ENCODE peak calls at places on chromosome 11, in nine cellular contexts. Q is sigmoid colon, P is right lobe of liver, N is A673, Z is adrenal gland, K is cardiac muscle cell, M is upper lobe of left lung, O is IMR-90, B is pancreas. C is an unnamed sample. For H3K27me3, the result is how much of the 10 kb centered on the place peaks cover.

GRCh38 chr11:86931965-86932332 is 23.2 kb downstream of the FZD4 start:
- DNase-seq in Z (peak), Q (no peak), B (no peak), M (no peak), K (no peak), P (no peak), O (peak), N (peak), C (no peak)

GRCh38 chr11:113689711-113690618 is 16.1 kb downstream of the TMPRSS5 start:
- DNase-seq in P (no peak), B (no peak), Z (no peak), O (no peak), Q (no peak), M (peak), N (no peak), K (no peak), C (no peak)

GRCh38 chr11:115132829-115133228 is 371.4 kb downstream of the CADM1 start:
- DNase-seq in K (no peak), B (no peak), P (no peak), O (no peak), M (no peak), N (peak), Z (peak), Q (no peak), C (no peak)

GRCh38 chr11:74846770-74847169 is 98.1 kb downstream of the RNF169 start:
- DNase-seq in K (no peak), B (no peak), Z (no peak), P (no peak), M (no peak), Q (no peak), O (no peak), N (no peak), C (no peak)

GRCh38 chr11:124829986-124830385 is 29.8 kb upstream of the MSANTD2 start:
- DNase-seq in B (no peak), Q (no peak), M (no peak), P (no peak), O (peak), N (no peak), Z (no peak), K (no peak), C (no peak)

GRCh38 chr11:130213143-130213978 is 53.8 kb downstream of the ST14 start:
- DNase-seq in M (peak), N (peak), P (peak), K (peak), B (peak), O (peak), Q (peak), Z (peak), C (no peak)

GRCh38 chr11:116130122-116130521 is 625.9 kb upstream of the CADM1 start:
- DNase-seq in Z (no peak), K (no peak), Q (no peak), P (no peak), B (no peak), N (no peak), O (no peak), M (no peak), C (no peak)

GRCh38 chr11:61701298-61701993 is 21.3 kb downstream of the DAGLA start:
- DNase-seq in B (no peak), K (peak), Z (no peak), M (no peak), P (no peak), Q (no peak), O (peak), N (peak), C (no peak)

GRCh38 chr11:65003282-65003681 is 6.5 kb upstream of the BATF2 start:
- DNase-seq in Z (no peak), P (no peak), K (peak), O (peak), N (no peak), B (no peak), Q (no peak), M (no peak), C (no peak)

GRCh38 chr11:128502736-128503135 is 84.6 kb downstream of the ETS1 start:
- DNase-seq in Z (no peak), M (no peak), B (no peak), K (no peak), O (peak), Q (no peak), P (no peak), N (no peak), C (no peak)

GRCh38 chr11:69242583-69242940 is 51.4 kb upstream of the MYEOV start:
- DNase-seq in Z (no peak), O (no peak), M (no peak), N (no peak), Q (peak), P (no peak), K (no peak), B (no peak), C (no peak)

GRCh38 chr11:123822022-123822421 is 15.9 kb upstream of the OR6M1 start:
- DNase-seq in Q (no peak), B (no peak), N (no peak), M (no peak), O (no peak), Z (no peak), K (no peak), P (no peak), C (no peak)

GRCh38 chr11:27248430-27249207 is 114.4 kb downstream of the CCDC34 start:
- DNase-seq in K (no peak), Q (no peak), P (no peak), M (no peak), Z (no peak), B (no peak), N (no peak), O (no peak), C (no peak)

GRCh38 chr11:58788355-58789023 is 56.0 kb downstream of the GLYATL2 start:
- DNase-seq in B (peak), K (peak), M (no peak), N (peak), P (peak), Z (peak), O (peak), Q (no peak), C (no peak)

GRCh38 chr11:86608251-86608799 is 64.1 kb downstream of the ME3 start:
- DNase-seq in Q (peak), B (peak), P (peak), M (no peak), N (peak), O (peak), K (peak), Z (peak), C (no peak)

GRCh38 chr11:61745796-61746653 is 6.4 kb upstream of the MYRF start:
- DNase-seq in K (no peak), N (no peak), Z (no peak), O (no peak), Q (no peak), M (peak), B (peak), P (no peak), C (no peak)

GRCh38 chr11:118436639-118437045 is 350 bp downstream of the KMT2A start:
- DNase-seq in N (no peak), K (peak), Q (peak), Z (peak), B (peak), O (peak), M (no peak), P (peak), C (no peak)

GRCh38 chr11:83033972-83034672 is 37.6 kb downstream of the RAB30 start:
- DNase-seq in Z (peak), M (no peak), K (peak), N (peak), Q (peak), P (no peak), B (no peak), O (peak), C (no peak)

GRCh38 chr11:19959210-19959609 is 201.1 kb downstream of the DBX1 start:
- DNase-seq in Z (no peak), N (no peak), Q (no peak), P (no peak), O (no peak), M (no peak), K (no peak), B (no peak), C (no peak)

GRCh38 chr11:19957301-19957985 is 202.8 kb downstream of the DBX1 start:
- DNase-seq in N (no peak), B (no peak), Q (no peak), P (no peak), M (no peak), Z (no peak), O (no peak), K (peak), C (no peak)

GRCh38 chr11:19961225-19961624 is 199.1 kb downstream of the DBX1 start:
- DNase-seq in Z (no peak), N (no peak), B (no peak), M (no peak), K (no peak), Q (no peak), P (no peak), O (no peak), C (no peak)

GRCh38 chr11:19958218-19958617 is 202.1 kb downstream of the DBX1 start:
- DNase-seq in M (no peak), B (no peak), Z (no peak), N (no peak), K (no peak), P (no peak), Q (no peak), O (no peak), C (no peak)

GRCh38 chr11:19959697-19960096 is 200.6 kb downstream of the DBX1 start:
- DNase-seq in P (no peak), O (no peak), N (no peak), Q (no peak), M (no peak), B (no peak), K (no peak), Z (no peak), C (no peak)
- H3K27me3 ChIP-seq in P (under half), O (under half), N (under half), Q (under half), M (under half), B (under half), K (under half), Z (under half), C (under half)

GRCh38 chr11:66410191-66410590 is 10.6 kb upstream of the NPAS4 start:
- DNase-seq in K (no peak), N (no peak), M (no peak), B (no peak), Q (no peak), O (no peak), P (no peak), Z (no peak), C (no peak)
- H3K27me3 ChIP-seq in K (under half), N (under half), M (under half), B (under half), Q (under half), O (under half), P (under half), Z (under half), C (under half)

GRCh38 chr11:2143652-2144548 is 4.7 kb upstream of the IGF2 start:
- DNase-seq in O (no peak), K (peak), Z (no peak), B (no peak), M (peak), P (no peak), N (no peak), Q (no peak), C (no peak)
- H3K27me3 ChIP-seq in O (half or more), K (half or more), Z (half or more), B (under half), M (under half), P (under half), N (half or more), Q (half or more), C (half or more)

GRCh38 chr11:117427356-117427874 is 99.8 kb downstream of the CEP164 start:
- DNase-seq in M (no peak), B (no peak), O (no peak), Z (no peak), P (no peak), N (no peak), Q (peak), K (no peak), C (no peak)
- H3K27me3 ChIP-seq in M (under half), B (under half), O (under half), Z (under half), P (under half), N (under half), Q (under half), K (under half), C (under half)

GRCh38 chr11:119521551-119521950 is 98.6 kb upstream of the THY1 start:
- DNase-seq in O (no peak), Z (no peak), B (no peak), N (no peak), M (no peak), P (no peak), K (no peak), Q (no peak), C (no peak)

GRCh38 chr11:119519796-119520195 is 96.8 kb upstream of the THY1 start:
- DNase-seq in P (no peak), K (no peak), N (no peak), Q (no peak), O (no peak), B (no peak), M (no peak), Z (no peak), C (no peak)

GRCh38 chr11:119520966-119521365 is 98.0 kb upstream of the THY1 start:
- DNase-seq in Q (no peak), Z (no peak), B (no peak), M (no peak), P (no peak), N (no peak), O (no peak), K (no peak), C (no peak)

GRCh38 chr11:119520400-119520799 is 97.4 kb upstream of the THY1 start:
- DNase-seq in O (no peak), N (no peak), B (no peak), K (no peak), Z (no peak), P (no peak), Q (no peak), M (no peak), C (no peak)

DNA sequence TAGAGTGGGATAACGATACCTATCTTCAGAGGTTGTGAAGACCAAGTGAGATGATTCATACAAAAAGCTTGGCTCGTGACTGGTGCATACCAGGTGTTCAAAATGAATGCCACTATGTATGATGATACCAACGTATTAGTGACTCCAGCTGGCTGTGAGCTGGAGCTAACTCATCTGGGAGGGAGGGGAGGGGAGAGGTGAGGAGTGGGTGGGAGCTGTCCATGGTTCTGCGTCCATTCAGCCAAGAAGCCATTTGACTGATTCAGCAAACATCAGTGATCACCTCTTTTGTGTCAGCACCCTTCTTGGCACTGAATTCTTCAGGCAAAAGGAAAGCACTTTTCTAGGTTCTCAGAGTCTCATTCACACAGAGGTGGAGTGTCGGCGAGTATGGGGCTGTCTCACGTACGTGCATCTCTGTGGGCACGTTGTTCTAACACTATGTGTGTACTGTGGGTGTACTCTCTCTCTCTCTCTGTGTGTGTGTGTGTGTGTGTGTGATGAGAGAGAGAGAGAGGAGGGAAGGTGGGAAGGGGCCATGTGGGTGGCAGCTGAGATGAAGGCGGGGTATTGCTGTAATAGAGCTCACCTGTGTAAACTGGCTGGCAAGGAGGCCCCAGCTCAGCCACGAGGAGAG is 95.9 kb upstream of the THY1 start:
- DNase-seq in B (no peak), O (peak), M (no peak), Z (no peak), K (peak), Q (no peak), P (no peak), N (peak), C (peak)
- H3K27me3 ChIP-seq in B (under half), O (under half), M (under half), Z (under half), K (under half), Q (under half), P (under half), N (under half), C (under half)

DNA sequence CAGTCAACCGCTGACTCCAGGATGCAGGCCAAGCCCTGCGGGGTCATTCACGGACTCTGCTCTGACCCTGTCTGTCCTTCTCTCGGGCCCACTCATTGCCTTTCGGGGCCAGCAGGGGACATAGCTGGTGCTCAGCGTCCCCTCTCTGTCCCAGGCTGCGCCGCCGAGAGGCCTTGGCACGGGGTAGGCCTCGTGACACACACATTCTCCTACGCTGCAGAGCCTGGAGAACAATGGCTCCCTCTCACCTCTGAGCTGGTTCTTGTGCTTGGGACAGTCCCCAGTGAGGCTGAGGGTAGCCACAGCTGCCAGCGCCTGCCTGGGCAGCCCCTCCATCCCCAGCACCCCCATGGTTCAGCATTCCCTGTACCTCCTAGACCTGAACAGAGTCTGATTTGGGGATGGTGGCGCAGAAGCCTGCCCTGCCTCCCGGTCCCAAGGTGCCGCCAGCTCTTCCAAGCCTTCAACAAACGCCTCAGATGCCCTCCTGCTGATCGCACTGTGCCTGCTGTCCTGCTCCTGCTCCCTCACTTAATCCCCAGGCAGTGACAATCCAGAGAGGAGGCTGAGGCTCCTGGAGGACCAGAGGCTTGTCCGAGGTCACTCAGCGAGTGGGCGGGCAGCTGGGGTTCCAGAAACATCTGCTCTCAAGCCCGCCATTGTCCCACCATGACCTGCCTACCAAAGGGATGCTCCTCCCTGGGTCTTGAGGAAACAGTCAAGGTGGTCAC is 30.4 kb downstream of the DUSP8 start:
- DNase-seq in P (no peak), N (no peak), B (peak), M (peak), K (no peak), Z (no peak), Q (no peak), O (no peak), C (no peak)
- H3K27me3 ChIP-seq in P (under half), N (under half), B (under half), M (under half), K (half or more), Z (under half), Q (under half), O (half or more), C (under half)

DNA sequence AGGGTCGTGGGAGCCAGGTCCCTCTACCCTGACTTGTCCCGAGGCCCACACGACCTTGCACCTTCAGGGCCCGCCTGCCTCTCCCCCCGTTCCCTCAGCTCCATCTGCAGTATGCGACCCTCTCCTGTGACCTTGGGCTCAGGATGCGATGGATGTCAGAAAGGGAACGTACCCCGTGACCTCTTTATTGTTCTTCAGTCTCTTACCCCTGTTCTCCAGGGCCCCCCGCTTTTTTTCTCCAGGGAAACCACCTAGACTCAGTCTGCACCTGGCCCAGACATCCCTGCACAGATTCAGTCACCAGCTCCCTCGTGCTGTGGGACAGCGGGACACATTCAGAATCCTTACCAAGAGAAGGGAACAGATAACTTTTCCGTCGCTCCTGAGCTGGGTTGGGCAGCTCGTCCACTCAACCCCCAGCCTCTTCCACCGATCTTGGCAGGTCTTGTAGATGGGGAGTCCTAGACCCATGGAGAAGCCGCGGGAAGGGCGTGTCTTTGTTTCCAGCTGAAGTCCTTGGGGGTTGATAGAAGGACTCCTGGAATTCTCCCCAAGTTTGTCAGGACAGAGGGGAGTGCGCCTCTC is 1.3 kb upstream of the PHOX2A start:
- DNase-seq in Z (no peak), M (no peak), O (no peak), K (no peak), Q (no peak), P (no peak), B (no peak), N (no peak), C (no peak)
- H3K27me3 ChIP-seq in Z (under half), M (under half), O (half or more), K (half or more), Q (half or more), P (under half), B (under half), N (half or more), C (half or more)

C was measured in kidney epithelial cell.